ENCODE peak calls at places on chromosomes 7 and 10, in eight cellular contexts. T is thoracic aorta, Z is ovary, G is hepatocyte, J is pancreas, R is esophagus squamous epithelium, C is heart right ventricle, A is stomach. I is an unnamed sample.

GRCh38 chr10:106740071-106740470 is 424.4 kb downstream of the SORCS1 start:
- DNase-seq in A (no peak), T (no peak), R (no peak), Z (no peak), J (no peak), G (no peak), C (no peak), I (no peak)

GRCh38 chr7:130441408-130441854 is 615 bp upstream of the CEP41 start:
- DNase-seq in A (no peak), R (no peak), C (no peak), J (peak), T (no peak), Z (no peak), G (peak), I (no peak)

GRCh38 chr7:102196028-102196427 is 90.6 kb upstream of the SH2B2 start:
- DNase-seq in J (no peak), G (no peak), A (no peak), T (no peak), C (no peak), R (no peak), Z (no peak), I (no peak)

GRCh38 chr10:72409167-72409566 is 54.4 kb upstream of the DNAJB12 start:
- DNase-seq in Z (no peak), T (no peak), C (no peak), R (no peak), J (no peak), G (no peak), A (no peak), I (no peak)

GRCh38 chr10:28730031-28730778 is 52.9 kb downstream of the BAMBI start:
- DNase-seq in Z (no peak), C (no peak), J (no peak), T (no peak), R (no peak), A (no peak), G (no peak), I (no peak)

GRCh38 chr10:114768394-114768786 is 53.2 kb upstream of the FHIP2A start:
- DNase-seq in R (no peak), T (no peak), A (no peak), J (no peak), Z (no peak), C (no peak), G (no peak), I (no peak)

GRCh38 chr10:80174641-80175395 is 30.5 kb downstream of the ANXA11 start:
- DNase-seq in T (no peak), G (no peak), R (no peak), J (no peak), C (no peak), A (no peak), Z (no peak), I (no peak)

GRCh38 chr7:129188372-129188891 is at the start of gene SMO:
- DNase-seq in C (peak), A (peak), Z (peak), J (peak), T (no peak), R (no peak), G (peak), I (no peak)

GRCh38 chr7:33982425-33982786 is 77.1 kb downstream of the BMPER start:
- DNase-seq in J (no peak), T (no peak), Z (no peak), R (no peak), G (no peak), A (no peak), C (no peak), I (no peak)

GRCh38 chr10:61779950-61780659 is 117.4 kb downstream of the CABCOCO1 start:
- DNase-seq in G (peak), R (no peak), A (no peak), C (peak), Z (no peak), J (no peak), T (peak), I (no peak)

GRCh38 chr10:8586504-8586903 is 532.0 kb downstream of the GATA3 start:
- DNase-seq in J (no peak), Z (no peak), G (no peak), R (no peak), A (no peak), T (no peak), C (no peak), I (no peak)

GRCh38 chr10:91797077-91797690 is 1.0 kb upstream of the TNKS2 start:
- DNase-seq in Z (no peak), R (no peak), G (peak), A (no peak), T (no peak), J (no peak), C (no peak), I (no peak)

GRCh38 chr7:7276151-7276550 is 93.8 kb downstream of the C1GALT1 start:
- DNase-seq in R (no peak), A (no peak), C (no peak), G (no peak), Z (no peak), T (no peak), J (no peak), I (no peak)

GRCh38 chr7:108268200-108268820 is 138.1 kb upstream of the LAMB4 start:
- DNase-seq in G (no peak), T (no peak), R (no peak), J (no peak), Z (no peak), C (no peak), A (no peak), I (no peak)

GRCh38 chr7:42414961-42415505 is 178.0 kb upstream of the GLI3 start:
- DNase-seq in A (no peak), R (no peak), T (no peak), J (no peak), Z (no peak), G (no peak), C (no peak), I (no peak)

GRCh38 chr7:64551375-64552142 is 11.3 kb downstream of the ZNF680 start:
- DNase-seq in R (no peak), A (no peak), Z (no peak), J (no peak), T (no peak), C (no peak), G (no peak), I (no peak)

GRCh38 chr7:43248961-43249807 is 136.7 kb downstream of the HECW1 start:
- DNase-seq in J (no peak), C (no peak), G (no peak), Z (no peak), R (no peak), T (no peak), A (peak), I (no peak)

GRCh38 chr10:132400041-132400546 is 3.1 kb downstream of the PWWP2B start:
- DNase-seq in R (no peak), C (no peak), G (no peak), J (peak), Z (no peak), T (no peak), A (no peak), I (no peak)

GRCh38 chr10:30124706-30125105 is 65.3 kb upstream of the JCAD start:
- DNase-seq in C (no peak), T (no peak), G (no peak), A (no peak), J (no peak), R (no peak), Z (no peak), I (no peak)

GRCh38 chr7:111516612-111517011 is 45.7 kb downstream of the IMMP2L start:
- DNase-seq in A (no peak), G (no peak), T (no peak), J (no peak), C (no peak), Z (no peak), R (no peak), I (no peak)

GRCh38 chr10:59234814-59235429 is 58.5 kb downstream of the PHYHIPL start:
- DNase-seq in T (no peak), J (no peak), R (no peak), G (peak), C (peak), A (no peak), Z (no peak), I (no peak)

GRCh38 chr7:16754869-16755317 is 1.3 kb downstream of the TSPAN13 start:
- DNase-seq in J (no peak), G (peak), T (no peak), R (no peak), Z (no peak), C (no peak), A (no peak), I (peak)

GRCh38 chr7:24652551-24652950 is 79.3 kb downstream of the PALS2 start:
- DNase-seq in A (no peak), R (no peak), G (no peak), T (no peak), Z (no peak), C (no peak), J (no peak), I (no peak)

GRCh38 chr7:24654305-24654704 is 81.1 kb downstream of the PALS2 start:
- DNase-seq in C (no peak), T (no peak), G (no peak), R (no peak), J (no peak), A (no peak), Z (no peak), I (no peak)

GRCh38 chr7:24657980-24658379 is 84.7 kb downstream of the PALS2 start:
- DNase-seq in R (no peak), Z (no peak), C (no peak), A (no peak), J (no peak), G (no peak), T (no peak), I (no peak)

GRCh38 chr7:24656608-24657007 is 83.4 kb downstream of the PALS2 start:
- DNase-seq in C (no peak), G (no peak), A (no peak), T (no peak), R (no peak), Z (no peak), J (no peak), I (no peak)

DNA sequence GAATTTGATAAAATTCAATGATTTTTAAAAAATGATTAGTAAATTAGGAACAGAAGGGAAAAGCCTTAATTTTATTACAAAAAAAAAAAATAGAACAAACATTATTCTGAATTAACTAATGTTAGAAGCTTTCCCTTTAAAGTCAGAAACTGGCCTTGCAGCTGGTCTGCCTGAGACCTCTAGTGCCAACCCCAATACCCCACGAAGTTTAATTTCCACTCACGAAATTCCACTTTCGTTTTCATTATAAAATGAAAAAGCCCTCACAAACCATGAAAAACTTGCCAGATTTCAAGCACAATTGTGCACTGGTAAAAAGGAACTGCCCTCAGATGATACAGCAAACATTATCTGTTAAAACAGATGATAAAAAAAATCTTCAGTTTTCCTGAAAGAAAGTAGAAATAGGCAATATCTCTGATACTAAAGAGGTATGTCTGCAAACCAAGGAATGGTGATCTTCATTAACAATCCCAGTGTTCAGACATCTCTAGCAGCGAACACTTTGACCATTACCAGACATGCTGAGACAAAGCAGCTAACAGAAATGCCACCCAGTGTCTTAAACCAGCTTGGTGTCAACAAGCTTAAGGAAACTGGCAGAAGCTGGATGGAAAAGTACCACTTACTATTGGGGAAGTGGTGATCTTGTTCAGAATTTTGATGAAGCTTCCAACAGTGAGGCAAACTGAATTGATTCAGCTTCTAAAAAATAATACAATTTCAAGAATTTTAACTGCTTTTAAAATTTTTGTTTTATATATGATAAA is 80.2 kb downstream of the PALS2 start:
- DNase-seq in Z (no peak), G (no peak), C (no peak), A (no peak), T (no peak), J (no peak), R (no peak), I (no peak)
- H3K27ac ChIP-seq in Z (no peak), G (no peak), C (no peak), A (no peak), T (no peak), J (no peak), R (no peak), I (peak)

DNA sequence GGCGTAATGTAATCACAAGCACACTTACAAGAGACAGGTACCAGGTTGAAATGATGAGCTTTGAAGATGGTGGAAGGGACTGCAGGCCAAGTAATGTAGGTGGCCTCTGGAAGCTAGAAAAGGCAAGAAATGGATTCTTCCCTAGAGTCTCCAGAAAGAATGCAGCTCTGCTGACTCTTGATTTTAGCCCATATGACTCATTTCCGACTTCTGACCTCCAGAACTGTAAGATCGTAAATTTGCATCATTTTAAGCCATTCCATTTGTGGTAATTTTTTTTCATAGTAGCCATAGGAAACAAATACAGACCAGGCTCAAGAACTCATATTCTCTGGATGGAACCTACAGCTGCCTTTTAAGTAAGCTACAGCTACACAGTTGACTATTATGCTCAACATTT is 315.5 kb downstream of the MAGI2 start:
- DNase-seq in J (no peak), T (no peak), R (no peak), Z (no peak), A (no peak), C (no peak), G (no peak), I (no peak)
- TF ChIP-seq CTCF in J (no peak), T (no peak), R (no peak), Z (no peak), A (no peak), C (no peak), G (no peak), I (no peak)

GRCh38 chr10:565146-565545 is 124.3 kb downstream of the DIP2C start:
- DNase-seq in C (no peak), T (no peak), J (no peak), G (no peak), Z (no peak), A (no peak), R (no peak), I (no peak)

GRCh38 chr10:565676-566075 is 123.8 kb downstream of the DIP2C start:
- DNase-seq in G (no peak), J (no peak), A (no peak), T (no peak), R (no peak), Z (no peak), C (no peak), I (no peak)

GRCh38 chr10:562142-562541 is 127.3 kb downstream of the DIP2C start:
- DNase-seq in T (no peak), R (no peak), C (no peak), A (no peak), G (no peak), Z (no peak), J (no peak), I (no peak)

GRCh38 chr10:561721-562120 is 127.7 kb downstream of the DIP2C start:
- DNase-seq in R (no peak), A (no peak), C (no peak), Z (no peak), J (no peak), G (no peak), T (no peak), I (no peak)

GRCh38 chr10:563827-564226 is 125.6 kb downstream of the DIP2C start:
- DNase-seq in J (no peak), A (no peak), R (no peak), Z (no peak), C (no peak), T (no peak), G (no peak), I (no peak)
- H3K4me3 ChIP-seq in J (no peak), A (no peak), R (no peak), Z (no peak), C (no peak), T (no peak), G (no peak), I (no peak)

GRCh38 chr10:97169063-97169462 is 16.7 kb downstream of the SLIT1 start:
- DNase-seq in G (no peak), A (no peak), J (no peak), T (no peak), C (no peak), R (no peak), Z (no peak), I (no peak)
- H3K27ac ChIP-seq in G (no peak), A (no peak), J (no peak), T (no peak), C (no peak), R (no peak), Z (no peak), I (no peak)

DNA sequence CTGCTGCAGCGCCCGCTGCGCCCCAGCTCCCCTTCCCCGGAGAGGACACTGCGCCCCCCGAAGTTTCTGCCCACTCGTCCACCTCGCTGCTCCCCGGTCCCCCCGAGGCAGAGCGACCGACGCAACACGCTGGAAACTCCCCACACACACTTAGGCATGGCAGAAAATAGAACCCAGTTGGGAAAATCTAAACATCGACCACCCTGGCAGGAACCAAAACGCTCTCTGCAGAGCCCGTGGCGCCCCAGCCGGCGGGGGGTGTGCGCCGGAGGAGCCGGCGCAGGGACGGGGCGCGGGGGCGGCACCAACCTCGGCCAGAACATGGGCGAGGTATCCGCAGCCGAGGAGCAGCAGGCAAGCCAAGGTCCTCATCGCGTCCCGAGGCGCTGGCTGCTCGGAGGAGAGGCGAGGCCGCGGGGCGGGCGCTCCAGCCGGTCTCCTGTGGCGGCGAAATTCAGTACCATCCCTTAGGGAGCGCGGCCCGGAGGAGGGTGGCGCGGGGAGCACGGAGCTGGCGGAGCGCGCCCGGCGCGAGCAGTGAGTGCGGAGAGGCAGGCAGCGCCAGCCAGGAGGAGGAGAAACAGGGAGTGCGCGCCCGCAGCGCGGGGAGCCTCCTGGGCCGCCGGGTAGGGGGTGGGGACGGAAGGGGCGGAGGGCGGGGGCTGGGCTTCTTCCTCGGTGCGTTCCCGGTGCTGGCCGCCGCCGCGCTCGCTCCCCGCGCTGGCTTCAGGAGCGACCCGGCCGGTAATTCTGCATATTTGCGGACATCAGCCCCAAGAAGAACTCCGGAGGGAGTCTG is 817 bp downstream of the PDGFA start:
- DNase-seq in Z (peak), T (no peak), J (peak), C (peak), R (no peak), A (peak), G (peak), I (peak)
- TF ChIP-seq CTCF in Z (no peak), T (peak), J (no peak), C (no peak), R (no peak), A (no peak), G (no peak), I (no peak)

GRCh38 chr7:71753236-71753635 is 621.3 kb downstream of the GALNT17 start:
- DNase-seq in J (no peak), Z (no peak), T (no peak), R (no peak), C (no peak), G (no peak), A (no peak), I (no peak)

GRCh38 chr7:71754828-71755227 is 622.9 kb downstream of the GALNT17 start:
- DNase-seq in R (no peak), G (no peak), J (no peak), A (no peak), Z (no peak), T (no peak), C (no peak), I (no peak)

GRCh38 chr7:71750290-71750689 is 618.3 kb downstream of the GALNT17 start:
- DNase-seq in Z (no peak), A (no peak), C (no peak), R (no peak), T (no peak), J (no peak), G (no peak), I (no peak)

GRCh38 chr7:71753959-71754652 is 622.2 kb downstream of the GALNT17 start:
- DNase-seq in J (no peak), A (no peak), Z (no peak), R (no peak), T (no peak), G (no peak), C (no peak), I (no peak)

GRCh38 chr7:71752171-71752935 is 620.4 kb downstream of the GALNT17 start:
- DNase-seq in Z (no peak), R (no peak), G (peak), C (peak), T (no peak), J (peak), A (peak), I (peak)
- H3K4me3 ChIP-seq in Z (no peak), R (no peak), G (no peak), C (no peak), T (no peak), J (no peak), A (no peak), I (peak)

DNA sequence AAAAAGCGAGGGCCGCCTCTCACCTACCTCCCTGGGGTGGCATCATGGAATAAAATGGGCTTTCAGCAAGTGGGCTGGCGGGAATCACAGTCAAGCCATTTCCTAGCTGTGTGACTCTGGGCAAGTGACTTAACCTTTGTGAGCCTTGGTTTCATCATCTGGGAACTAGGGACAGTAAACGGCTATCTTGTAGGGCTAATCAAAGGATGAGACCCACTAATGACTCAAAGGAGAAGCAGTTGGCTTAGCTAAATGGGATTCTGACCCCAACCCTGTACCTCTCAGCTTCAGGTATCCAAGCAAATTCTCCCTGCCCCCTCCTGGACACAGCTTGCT is 25.8 kb downstream of the TRIM8 start:
- DNase-seq in C (no peak), G (no peak), Z (no peak), T (no peak), R (no peak), A (no peak), J (no peak), I (no peak)
- H3K27ac ChIP-seq in C (peak), G (no peak), Z (no peak), T (peak), R (no peak), A (peak), J (peak), I (peak)

GRCh38 chr10:113402602-113403001 is 150.3 kb upstream of the HABP2 start:
- DNase-seq in R (no peak), T (no peak), C (no peak), J (no peak), Z (no peak), A (no peak), G (no peak), I (no peak)
- TF ChIP-seq CTCF in R (no peak), T (no peak), C (no peak), J (no peak), Z (no peak), A (no peak), G (no peak), I (no peak)

DNA sequence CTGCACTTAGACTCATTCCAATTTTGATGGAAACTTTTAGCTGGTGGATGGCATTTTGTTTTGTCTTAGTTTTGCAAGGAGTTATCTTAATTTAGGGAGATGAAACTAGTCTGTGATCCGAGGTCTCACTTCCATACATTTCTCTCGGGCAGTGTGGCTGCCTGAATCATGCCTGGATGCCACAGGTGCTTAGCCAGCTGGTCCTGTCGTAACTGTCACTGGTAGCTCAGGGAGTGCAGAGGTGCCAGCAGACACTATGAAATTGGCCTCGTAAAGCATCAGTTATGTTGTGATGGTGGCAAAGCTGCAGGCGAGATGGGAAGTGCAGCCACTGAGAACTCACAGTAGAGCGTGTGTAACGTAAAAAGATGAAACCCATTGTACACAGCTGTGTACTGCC is 74.9 kb downstream of the EGFR start:
- DNase-seq in Z (no peak), A (no peak), C (no peak), R (no peak), G (no peak), T (no peak), J (no peak), I (no peak)
- H3K4me3 ChIP-seq in Z (no peak), A (no peak), C (no peak), R (no peak), G (no peak), T (no peak), J (no peak), I (no peak)

I was measured in dorsolateral prefrontal cortex.